ENCODE peak calls at places on chromosomes 13 and 19, in four cellular contexts. One of them, this sample, is unnamed.

GRCh38 chr13:40340368-40341085 is 325.9 kb downstream of the FOXO1 start:
- DNase-seq in endodermal cell: no peak
- DNase-seq in GM13977: no peak
- DNase-seq in coronary artery: no peak
- DNase-seq in this sample: no peak

GRCh38 chr19:39998511-39998910 is 1.7 kb downstream of the ZNF546 start:
- DNase-seq in endodermal cell: no peak
- DNase-seq in GM13977: no peak
- DNase-seq in coronary artery: no peak
- DNase-seq in this sample: no peak

GRCh38 chr13:23140492-23140891 is 40.3 kb upstream of the SGCG start:
- DNase-seq in endodermal cell: no peak
- DNase-seq in GM13977: no peak
- DNase-seq in coronary artery: no peak
- DNase-seq in this sample: no peak

GRCh38 chr13:94968040-94968756 is 255.9 kb upstream of the SOX21 start:
- DNase-seq in endodermal cell: peak
- DNase-seq in GM13977: peak
- DNase-seq in coronary artery: no peak
- DNase-seq in this sample: no peak

GRCh38 chr13:30690282-30691188 is 44.8 kb upstream of the ALOX5AP start:
- DNase-seq in endodermal cell: no peak
- DNase-seq in GM13977: no peak
- DNase-seq in coronary artery: peak
- DNase-seq in this sample: no peak

GRCh38 chr19:43760941-43761340 is 6.2 kb upstream of the SMG9 start:
- DNase-seq in endodermal cell: no peak
- DNase-seq in GM13977: no peak
- DNase-seq in coronary artery: no peak
- DNase-seq in this sample: no peak

GRCh38 chr19:2722541-2723344 is 1.6 kb upstream of the DIRAS1 start:
- DNase-seq in endodermal cell: no peak
- DNase-seq in GM13977: no peak
- DNase-seq in coronary artery: peak
- DNase-seq in this sample: peak

GRCh38 chr13:46149272-46150133 is 32.5 kb downstream of the LCP1 start:
- DNase-seq in endodermal cell: no peak
- DNase-seq in GM13977: no peak
- DNase-seq in coronary artery: no peak
- DNase-seq in this sample: no peak

GRCh38 chr13:36880961-36881360 is 39.1 kb downstream of the SMAD9 start:
- DNase-seq in endodermal cell: no peak
- DNase-seq in GM13977: no peak
- DNase-seq in coronary artery: no peak
- DNase-seq in this sample: no peak

GRCh38 chr19:29785955-29786589 is 25.7 kb upstream of the CCNE1 start:
- DNase-seq in endodermal cell: peak
- DNase-seq in GM13977: peak
- DNase-seq in coronary artery: no peak
- DNase-seq in this sample: no peak

GRCh38 chr13:50348402-50348801 is 333.2 kb downstream of the KCNRG start:
- DNase-seq in endodermal cell: no peak
- DNase-seq in GM13977: no peak
- DNase-seq in coronary artery: no peak
- DNase-seq in this sample: no peak

GRCh38 chr13:77176350-77176749 is 149.4 kb upstream of the FBXL3 start:
- DNase-seq in endodermal cell: no peak
- DNase-seq in GM13977: no peak
- DNase-seq in coronary artery: no peak
- DNase-seq in this sample: no peak

GRCh38 chr13:32503727-32504126 is 34.9 kb downstream of the N4BP2L2 start:
- DNase-seq in endodermal cell: no peak
- DNase-seq in GM13977: no peak
- DNase-seq in coronary artery: no peak
- DNase-seq in this sample: no peak

This sample was measured in mesenteric fat pad.